ENCODE peak calls at places on chromosomes 5 and 9, in eight cellular contexts. S, E, H, A, M, F, D and R are unnamed samples.

GRCh38 chr9:134683714-134684374 is 42.2 kb downstream of the COL5A1 start:
- DNase-seq in D (no peak), F (peak), A (no peak), M (peak), H (no peak), E (no peak), S (no peak), R (no peak)

GRCh38 chr5:58582411-58583393 is at the start of gene RAB3C:
- DNase-seq in S (peak), F (peak), D (peak), E (peak), A (peak), H (peak), M (peak), R (peak)

GRCh38 chr5:149264432-149265069 is 7.1 kb upstream of the AFAP1L1 start:
- DNase-seq in F (no peak), M (no peak), H (no peak), S (peak), D (no peak), E (no peak), A (no peak), R (no peak)

GRCh38 chr5:10902145-10902544 is 141.1 kb upstream of the DAP start:
- DNase-seq in H (no peak), D (peak), S (no peak), A (peak), F (no peak), E (no peak), M (no peak), R (no peak)

GRCh38 chr5:171419663-171420428 is 399 bp downstream of the FGF18 start:
- DNase-seq in S (peak), A (peak), F (no peak), H (no peak), E (peak), M (peak), D (peak), R (peak)

GRCh38 chr5:43772601-43773031 is 169.6 kb downstream of the NNT start:
- DNase-seq in A (peak), M (no peak), E (peak), D (peak), H (no peak), F (no peak), S (no peak), R (peak)

GRCh38 chr5:74205745-74206570 is 434.6 kb downstream of the ENC1 start:
- DNase-seq in F (no peak), D (no peak), H (no peak), E (no peak), M (no peak), S (no peak), A (peak), R (no peak)

GRCh38 chr5:2196989-2197531 is 314.3 kb upstream of the IRX4 start:
- DNase-seq in F (no peak), H (no peak), A (no peak), S (no peak), E (no peak), D (no peak), M (peak), R (no peak)

GRCh38 chr9:87445646-87446045 is 52.0 kb upstream of the DAPK1 start:
- DNase-seq in S (peak), D (peak), F (peak), A (peak), E (peak), M (peak), H (peak), R (peak)

GRCh38 chr5:8329773-8330172 is 460.8 kb downstream of the MTRR start:
- DNase-seq in S (no peak), D (peak), M (no peak), H (no peak), E (no peak), A (peak), F (no peak), R (no peak)

GRCh38 chr9:27353405-27354229 is 56.7 kb upstream of the EQTN start:
- DNase-seq in S (no peak), D (no peak), M (no peak), E (no peak), A (no peak), H (no peak), F (peak), R (no peak)

GRCh38 chr5:157180374-157181264 is at the start of gene ITK:
- DNase-seq in H (no peak), M (peak), D (no peak), S (no peak), A (no peak), F (no peak), E (no peak), R (no peak)
- H3K4me3 ChIP-seq in H (peak), M (no peak), D (no peak), S (no peak), A (no peak), F (no peak), E (no peak), R (no peak)

GRCh38 chr9:18229992-18230676 is 243.8 kb upstream of the ADAMTSL1 start:
- DNase-seq in E (no peak), A (no peak), H (no peak), F (no peak), M (no peak), D (no peak), S (no peak), R (no peak)
- TF ChIP-seq CTCF in E (no peak), A (no peak), H (no peak), F (no peak), M (no peak), D (no peak), S (no peak), R (peak)

GRCh38 chr5:124935060-124935459 is 188.6 kb upstream of the ZNF608 start:
- DNase-seq in D (no peak), F (no peak), M (no peak), E (no peak), H (no peak), S (peak), A (no peak), R (no peak)
- H3K4me3 ChIP-seq in D (no peak), F (no peak), M (no peak), E (no peak), H (no peak), S (no peak), A (no peak), R (no peak)

DNA sequence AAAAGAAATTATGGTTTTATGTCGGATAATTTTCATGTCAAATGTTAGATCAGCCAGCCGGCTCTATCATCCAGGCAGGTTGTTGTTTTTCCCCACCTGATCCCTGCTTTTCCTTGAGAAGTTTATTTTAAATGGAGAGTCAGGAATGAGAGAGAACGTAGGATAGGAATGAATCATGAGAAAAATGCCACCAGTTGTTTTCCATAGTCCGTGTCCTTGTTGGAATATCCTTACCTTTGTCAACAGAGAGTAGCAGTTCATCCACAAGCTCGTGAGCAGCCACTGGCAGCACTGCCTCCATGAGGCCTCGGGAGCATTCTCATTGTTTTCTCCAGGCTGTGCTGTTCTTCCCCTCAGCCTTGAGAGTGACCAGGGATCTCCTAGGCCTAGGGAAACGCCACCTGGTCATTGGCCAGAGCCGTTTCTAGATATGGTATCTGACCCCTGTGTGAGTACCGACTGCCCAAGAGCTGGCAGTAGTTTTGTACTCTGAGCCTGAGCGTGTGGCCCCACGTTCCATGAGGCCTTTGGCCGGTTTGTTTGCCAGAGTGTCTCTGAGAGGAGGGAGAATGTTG is 293.3 kb downstream of the FANCC start:
- DNase-seq in D (no peak), H (no peak), M (no peak), F (no peak), E (no peak), A (no peak), S (no peak), R (no peak)
- TF ChIP-seq CTCF in D (no peak), H (no peak), M (no peak), F (no peak), E (no peak), A (no peak), S (no peak), R (no peak)

DNA sequence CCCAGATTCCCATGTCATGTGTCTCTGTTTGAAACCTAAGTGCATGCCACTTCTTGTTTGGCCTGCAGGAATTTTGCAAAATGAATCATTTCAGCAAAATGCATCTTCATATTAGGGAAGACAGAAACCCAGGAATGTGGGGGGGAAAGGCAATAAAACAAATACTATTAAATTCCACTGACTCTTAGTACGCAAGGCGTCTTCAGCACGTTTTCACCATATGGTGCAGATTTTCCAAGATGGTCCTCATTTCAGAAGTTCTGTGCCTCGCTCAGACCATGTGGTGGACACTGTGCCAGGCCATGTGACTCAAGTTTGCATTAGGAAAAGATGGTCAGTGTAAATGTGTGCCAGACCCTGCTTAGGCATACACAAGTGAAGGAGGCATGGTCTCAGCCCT is 184.0 kb downstream of the ACTL7B start:
- DNase-seq in F (no peak), D (peak), S (no peak), M (no peak), E (no peak), A (peak), H (no peak), R (no peak)
- H3K4me3 ChIP-seq in F (no peak), D (no peak), S (no peak), M (no peak), E (no peak), A (no peak), H (no peak), R (no peak)